ENCODE peak calls at places on chromosomes 1 and 21, in six cellular contexts. M is uterus, R is GM23338, Q is endodermal cell, G is fibroblast of pulmonary artery, T is fibroblast of lung. N is an unnamed sample.

GRCh38 chr1:198267056-198267455 is 110.3 kb downstream of the NEK7 start:
- DNase-seq in M (no peak), R (no peak), Q (no peak), G (no peak), T (no peak), N (no peak)

GRCh38 chr1:232726048-232726779 is 79.0 kb upstream of the MAP10 start:
- DNase-seq in M (no peak), R (peak; percentile 53), Q (no peak), G (no peak), T (peak; percentile 92), N (no peak)

GRCh38 chr21:36753556-36753955 is 54.6 kb downstream of the SIM2 start:
- DNase-seq in M (no peak), R (no peak), Q (no peak), G (peak; percentile 55), T (peak; percentile 94), N (peak; percentile 58)

GRCh38 chr21:46050651-46051378 is 47.1 kb upstream of the COL6A2 start:
- DNase-seq in M (peak; percentile 29), R (no peak), Q (peak; percentile 32), G (no peak), T (no peak), N (no peak)

GRCh38 chr1:184854456-184855180 is 100.0 kb upstream of the EDEM3 start:
- DNase-seq in M (no peak), R (no peak), Q (no peak), G (peak; percentile 72), T (peak; percentile 62), N (no peak)

GRCh38 chr1:94027735-94028515 is 93.0 kb downstream of the ABCA4 start:
- DNase-seq in M (no peak), R (no peak), Q (no peak), G (no peak), T (no peak), N (no peak)

GRCh38 chr1:197320991-197321531 is 53.0 kb downstream of the CRB1 start:
- DNase-seq in M (no peak), R (no peak), Q (no peak), G (peak; percentile 85), T (peak; percentile 84), N (peak; percentile 62)

GRCh38 chr1:220786337-220787068 is at the start of gene MTARC1:
- DNase-seq in M (no peak), R (peak; percentile 88), Q (peak; percentile 94), G (peak; percentile 48), T (peak; percentile 57), N (no peak)

GRCh38 chr1:25145775-25146381 is 86.4 kb downstream of the SYF2 start:
- DNase-seq in M (no peak), R (no peak), Q (no peak), G (no peak), T (no peak), N (no peak)

GRCh38 chr1:46523556-46524443 is 27.6 kb downstream of the KNCN start:
- DNase-seq in M (no peak), R (no peak), Q (peak; percentile 49), G (no peak), T (no peak), N (no peak)

GRCh38 chr1:176566004-176566975 is 103.3 kb downstream of the PAPPA2 start:
- DNase-seq in M (no peak), R (no peak), Q (no peak), G (no peak), T (peak; percentile 10), N (no peak)

GRCh38 chr1:48017716-48018115 is 20.5 kb upstream of the TRABD2B start:
- DNase-seq in M (no peak), R (no peak), Q (peak; percentile 24), G (peak; percentile 18), T (peak; percentile 40), N (no peak)

GRCh38 chr1:91609571-91609970 is 108.9 kb downstream of the CDC7 start:
- DNase-seq in M (no peak), R (no peak), Q (no peak), G (peak; percentile 27), T (peak; percentile 78), N (no peak)

GRCh38 chr21:41419921-41420862 is 5.8 kb upstream of the MX1 start:
- DNase-seq in M (peak; percentile 91), R (peak; percentile 87), Q (peak; percentile 89), G (peak; percentile 87), T (peak; percentile 88), N (peak; percentile 30)

GRCh38 chr1:200262326-200262965 is 147.4 kb downstream of the ZNF281 start:
- DNase-seq in M (no peak), R (peak; percentile 35), Q (no peak), G (no peak), T (no peak), N (no peak)

DNA sequence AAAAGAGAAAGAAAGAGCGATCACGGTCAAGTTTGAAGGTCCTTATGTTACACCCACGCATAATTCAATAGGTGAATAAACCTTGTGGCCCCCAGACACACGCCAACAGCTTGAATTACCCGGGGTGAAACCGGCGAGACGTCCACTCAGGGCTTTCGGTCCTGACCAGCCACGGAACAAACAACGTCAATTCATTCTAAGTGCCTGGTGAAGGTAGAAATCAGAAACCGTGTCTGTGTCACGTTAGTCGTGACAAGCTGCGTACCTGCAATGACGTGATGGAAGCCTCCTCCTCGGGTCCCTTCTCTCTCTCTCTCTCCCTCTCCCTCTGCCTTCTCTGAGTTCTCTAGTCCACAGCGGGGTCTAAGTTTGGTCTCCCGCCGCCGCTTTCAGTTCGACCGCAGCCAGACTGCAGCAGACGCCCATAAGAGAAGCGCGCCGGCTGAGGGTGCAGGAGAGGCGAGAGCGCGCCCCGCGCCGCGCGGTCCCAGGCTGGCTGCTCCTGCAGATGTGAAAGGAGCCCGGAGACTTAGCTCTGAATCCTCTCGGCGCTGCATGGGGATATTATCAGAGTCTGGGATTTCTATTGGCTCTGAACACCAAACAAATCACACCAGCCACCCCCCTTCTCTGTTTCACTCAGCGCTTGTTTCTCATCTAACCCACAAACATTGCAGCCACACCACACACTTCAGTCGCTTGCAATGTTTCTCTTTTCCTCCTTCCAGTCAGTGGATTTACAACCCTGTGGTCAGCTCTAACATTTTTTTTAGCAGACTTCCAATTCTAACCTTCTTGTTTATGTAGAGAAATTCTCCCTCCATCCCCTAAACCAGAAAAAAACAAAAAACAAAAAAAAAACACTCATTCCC is at the start of gene GREM2:
- DNase-seq in M (peak; percentile 70), R (peak; percentile 82), Q (peak; percentile 88), G (peak; percentile 58), T (peak; percentile 97), N (peak; percentile 29)
- H3K4me3 ChIP-seq in M (peak within 1 kb of the TSS; percentile 45), R (peak within 1 kb of the TSS; percentile 72), Q (peak within 1 kb of the TSS; percentile 93), G (peak within 1 kb of the TSS; percentile 63), T (peak within 1 kb of the TSS; percentile 98), N (peak within 1 kb of the TSS; percentile 74)

GRCh38 chr1:32239335-32239734 is 7.7 kb upstream of the FAM167B start:
- DNase-seq in M (no peak), R (peak; percentile 46), Q (peak; percentile 60), G (no peak), T (no peak), N (no peak)
- H3K4me3 ChIP-seq in M (no peak overlapping the region), R (peak overlapping the region; percentile 66), Q (peak overlapping the region; percentile 93), G (no peak overlapping the region), T (no peak overlapping the region), N (no peak overlapping the region)

DNA sequence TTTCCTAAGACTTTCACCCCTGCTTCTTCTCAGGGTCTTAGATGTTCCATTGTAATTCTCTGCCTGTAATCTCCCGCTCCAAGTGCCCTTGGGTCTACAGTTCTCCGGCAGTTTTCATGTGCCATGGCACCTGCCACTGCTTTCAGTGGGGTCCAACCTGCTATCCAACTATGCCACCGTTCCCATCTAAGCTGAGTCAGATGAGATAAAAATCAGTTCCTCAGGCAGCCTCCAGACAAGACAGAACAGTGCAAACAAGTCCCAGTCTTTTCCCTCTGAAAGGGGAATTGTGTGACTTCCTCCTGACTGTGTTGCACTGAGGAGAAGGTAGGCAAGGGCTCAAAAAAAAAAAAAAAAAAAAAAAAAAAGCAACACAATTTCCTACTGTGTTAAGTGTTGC is 50.8 kb downstream of the EBNA1BP2 start:
- DNase-seq in M (no peak), R (no peak), Q (no peak), G (no peak), T (no peak), N (no peak)
- H3K4me3 ChIP-seq in M (no peak overlapping the region), R (peak overlapping the region; percentile 43), Q (peak overlapping the region; percentile 82), G (no peak overlapping the region), T (no peak overlapping the region), N (no peak overlapping the region)

DNA sequence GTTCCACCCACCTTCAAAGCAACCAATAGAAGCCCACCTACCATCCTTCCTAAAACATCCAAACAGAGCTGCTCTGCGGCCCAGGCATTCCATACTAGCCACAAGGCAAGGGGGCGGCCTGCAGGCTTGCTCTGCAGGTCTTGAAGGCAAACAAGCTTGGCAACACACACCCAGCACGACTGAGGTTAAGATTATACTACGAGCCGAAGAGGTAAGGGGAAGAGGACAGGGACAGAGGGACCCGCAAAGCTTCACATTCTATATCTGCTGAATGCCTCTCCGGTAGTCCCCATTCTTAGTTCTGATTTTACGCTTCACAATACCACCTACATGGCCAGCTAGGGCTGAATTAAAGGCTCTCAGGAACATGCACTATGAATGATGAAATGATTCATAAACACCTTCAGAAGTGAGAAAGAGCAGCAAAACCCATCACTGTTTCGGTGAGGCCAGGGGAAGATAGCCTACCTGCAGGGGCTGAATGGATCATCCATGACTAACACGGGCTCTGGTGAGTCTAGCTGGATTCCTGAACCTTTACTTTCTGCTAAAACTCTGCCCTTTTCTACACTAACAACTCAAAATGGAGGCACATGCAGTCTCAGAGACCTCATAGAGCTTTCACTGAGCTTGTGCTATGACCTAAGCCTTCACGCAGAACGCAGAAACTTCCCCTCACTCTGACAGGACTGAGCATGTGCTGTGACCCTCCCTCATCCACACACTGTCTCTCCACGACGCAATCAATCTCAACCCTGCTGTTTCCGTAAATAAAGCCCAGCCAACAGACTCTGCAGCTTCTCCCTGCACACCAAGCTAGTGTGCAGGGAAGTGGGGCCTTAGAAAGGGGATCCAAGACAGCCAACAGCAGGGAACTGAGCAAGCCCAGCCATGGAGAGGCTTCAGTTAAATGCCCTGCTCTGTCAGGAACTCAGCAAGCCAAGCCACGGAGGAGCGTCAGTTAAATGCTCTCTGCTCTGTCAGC is 207.7 kb downstream of the SLC45A1 start:
- DNase-seq in M (peak; percentile 87), R (peak; percentile 81), Q (peak; percentile 84), G (peak; percentile 97), T (peak; percentile 97), N (peak; percentile 73)
- H3K4me3 ChIP-seq in M (peak overlapping the region; percentile 48), R (no peak overlapping the region), Q (peak overlapping the region; percentile 42), G (peak overlapping the region; percentile 63), T (peak overlapping the region; percentile 52), N (peak overlapping the region; percentile 34)

GRCh38 chr1:156767101-156767878 is at the start of gene PRCC:
- DNase-seq in M (peak; percentile 99), R (peak; percentile 99), Q (peak; percentile 100), G (peak; percentile 100), T (peak; percentile 100), N (peak; percentile 100)

GRCh38 chr1:156768610-156769295 is 1.4 kb downstream of the PRCC start:
- DNase-seq in M (no peak), R (no peak), Q (no peak), G (no peak), T (no peak), N (no peak)

GRCh38 chr1:156766288-156767100 is 841 bp upstream of the PRCC start:
- DNase-seq in M (no peak), R (peak; percentile 44), Q (peak; percentile 68), G (no peak), T (no peak), N (no peak)

GRCh38 chr1:156767879-156768608 is 709 bp downstream of the PRCC start:
- DNase-seq in M (peak; percentile 34), R (peak; percentile 87), Q (peak; percentile 83), G (no peak), T (no peak), N (no peak)

GRCh38 chr1:156765664-156766063 is 1.7 kb upstream of the PRCC start:
- DNase-seq in M (no peak), R (no peak), Q (no peak), G (no peak), T (no peak), N (no peak)
- H3K4me3 ChIP-seq in M (no peak overlapping the region), R (no peak overlapping the region), Q (peak overlapping the region; percentile 95), G (peak overlapping the region; percentile 92), T (no peak overlapping the region), N (no peak overlapping the region)